ENCODE peak calls at places on chromosomes 11 and 22, in six cellular contexts. One of them, this sample, is unnamed. For H3K4me1, the result is how much of the 10 kb centered on the place peaks cover.

GRCh38 chr11:22337571-22338464 is at the start of gene SLC17A6:
- DNase-seq in H9: peak
- DNase-seq in heart left ventricle: no peak
- DNase-seq in fibroblast of lung: peak
- DNase-seq in A549: peak
- DNase-seq in tibial nerve: no peak
- DNase-seq in this sample: no peak

GRCh38 chr11:18773681-18774080 is 17.9 kb downstream of the PTPN5 start:
- DNase-seq in H9: no peak
- DNase-seq in heart left ventricle: no peak
- DNase-seq in fibroblast of lung: no peak
- DNase-seq in A549: no peak
- DNase-seq in tibial nerve: no peak
- DNase-seq in this sample: no peak

GRCh38 chr11:34327804-34328631 is 29.8 kb downstream of the ABTB2 start:
- DNase-seq in H9: no peak
- DNase-seq in heart left ventricle: peak
- DNase-seq in fibroblast of lung: no peak
- DNase-seq in A549: no peak
- DNase-seq in tibial nerve: peak
- DNase-seq in this sample: peak

GRCh38 chr11:1228183-1228821 is 5.4 kb downstream of the MUC5B start:
- DNase-seq in H9: peak
- DNase-seq in heart left ventricle: peak
- DNase-seq in fibroblast of lung: no peak
- DNase-seq in A549: no peak
- DNase-seq in tibial nerve: no peak
- DNase-seq in this sample: peak

GRCh38 chr11:65041206-65042035 is at the start of gene SAC3D1:
- DNase-seq in H9: no peak
- DNase-seq in heart left ventricle: no peak
- DNase-seq in fibroblast of lung: peak
- DNase-seq in A549: no peak
- DNase-seq in tibial nerve: no peak
- DNase-seq in this sample: no peak

GRCh38 chr11:72625746-72626636 is 48.2 kb downstream of the PDE2A start:
- DNase-seq in H9: no peak
- DNase-seq in heart left ventricle: peak
- DNase-seq in fibroblast of lung: no peak
- DNase-seq in A549: no peak
- DNase-seq in tibial nerve: peak
- DNase-seq in this sample: peak

GRCh38 chr11:113730887-113731726 is 25.0 kb upstream of the TMPRSS5 start:
- DNase-seq in H9: peak
- DNase-seq in heart left ventricle: no peak
- DNase-seq in fibroblast of lung: peak
- DNase-seq in A549: peak
- DNase-seq in tibial nerve: peak
- DNase-seq in this sample: no peak

GRCh38 chr11:2211113-2211971 is 39.7 kb upstream of the TH start:
- DNase-seq in H9: peak
- DNase-seq in heart left ventricle: peak
- DNase-seq in fibroblast of lung: no peak
- DNase-seq in A549: peak
- DNase-seq in tibial nerve: no peak
- DNase-seq in this sample: peak

GRCh38 chr11:65921033-65921555 is 1.9 kb downstream of the DRAP1 start:
- DNase-seq in H9: no peak
- DNase-seq in heart left ventricle: no peak
- DNase-seq in fibroblast of lung: no peak
- DNase-seq in A549: no peak
- DNase-seq in tibial nerve: no peak
- DNase-seq in this sample: no peak

GRCh38 chr22:27377901-27378300 is 423.7 kb downstream of the MN1 start:
- DNase-seq in H9: no peak
- DNase-seq in heart left ventricle: peak
- DNase-seq in fibroblast of lung: peak
- DNase-seq in A549: no peak
- DNase-seq in tibial nerve: no peak
- DNase-seq in this sample: no peak

GRCh38 chr11:7186190-7186589 is 65.5 kb upstream of the SYT9 start:
- DNase-seq in H9: no peak
- DNase-seq in heart left ventricle: no peak
- DNase-seq in fibroblast of lung: peak
- DNase-seq in A549: no peak
- DNase-seq in tibial nerve: no peak
- DNase-seq in this sample: no peak

GRCh38 chr11:72696866-72697428 is 22.7 kb upstream of the PDE2A start:
- DNase-seq in H9: peak
- DNase-seq in heart left ventricle: peak
- DNase-seq in fibroblast of lung: no peak
- DNase-seq in A549: no peak
- DNase-seq in tibial nerve: peak
- DNase-seq in this sample: peak

GRCh38 chr22:33467718-33468117 is 409.5 kb upstream of the SYN3 start:
- DNase-seq in H9: no peak
- DNase-seq in heart left ventricle: no peak
- DNase-seq in fibroblast of lung: no peak
- DNase-seq in A549: no peak
- DNase-seq in tibial nerve: no peak
- DNase-seq in this sample: no peak

GRCh38 chr11:30239025-30239424 is 8.2 kb downstream of the FSHB start:
- DNase-seq in H9: no peak
- DNase-seq in heart left ventricle: no peak
- DNase-seq in fibroblast of lung: no peak
- DNase-seq in A549: no peak
- DNase-seq in tibial nerve: no peak
- DNase-seq in this sample: no peak

GRCh38 chr22:45997077-45997774 is 20.3 kb upstream of the WNT7B start:
- DNase-seq in H9: peak
- DNase-seq in heart left ventricle: peak
- DNase-seq in fibroblast of lung: peak
- DNase-seq in A549: no peak
- DNase-seq in tibial nerve: peak
- DNase-seq in this sample: peak
- H3K4me1 ChIP-seq in H9: under half
- H3K4me1 ChIP-seq in heart left ventricle: half or more
- H3K4me1 ChIP-seq in fibroblast of lung: under half
- H3K4me1 ChIP-seq in A549: under half
- H3K4me1 ChIP-seq in tibial nerve: half or more
- H3K4me1 ChIP-seq in this sample: half or more

DNA sequence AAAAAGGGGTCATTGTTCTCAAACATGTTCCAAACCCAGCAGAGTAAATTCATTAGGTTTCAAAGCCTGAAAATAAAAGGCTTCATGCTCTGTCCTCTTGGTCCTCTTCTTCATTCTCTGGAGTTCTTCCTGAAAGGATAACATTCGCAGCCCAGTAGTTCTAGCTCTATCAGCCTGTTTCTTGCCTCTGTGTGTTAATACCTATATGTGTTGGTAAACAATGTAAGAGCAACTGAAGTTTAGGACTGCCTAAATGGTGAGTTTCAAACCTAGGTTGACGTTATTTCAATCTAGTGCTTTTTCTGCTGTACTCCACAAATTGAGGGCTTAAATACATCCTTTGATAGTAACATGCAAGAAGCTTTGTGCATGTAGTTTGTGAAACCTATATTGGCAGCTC is 9.4 kb downstream of the AASDHPPT start:
- DNase-seq in H9: no peak
- DNase-seq in heart left ventricle: no peak
- DNase-seq in fibroblast of lung: no peak
- DNase-seq in A549: no peak
- DNase-seq in tibial nerve: no peak
- DNase-seq in this sample: no peak
- H3K4me1 ChIP-seq in H9: under half
- H3K4me1 ChIP-seq in heart left ventricle: under half
- H3K4me1 ChIP-seq in fibroblast of lung: under half
- H3K4me1 ChIP-seq in A549: under half
- H3K4me1 ChIP-seq in tibial nerve: half or more
- H3K4me1 ChIP-seq in this sample: under half

GRCh38 chr11:125263268-125263790 is 98.8 kb downstream of the PKNOX2 start:
- DNase-seq in H9: peak
- DNase-seq in heart left ventricle: peak
- DNase-seq in fibroblast of lung: peak
- DNase-seq in A549: no peak
- DNase-seq in tibial nerve: peak
- DNase-seq in this sample: peak

GRCh38 chr11:125264091-125265022 is 99.8 kb downstream of the PKNOX2 start:
- DNase-seq in H9: no peak
- DNase-seq in heart left ventricle: no peak
- DNase-seq in fibroblast of lung: no peak
- DNase-seq in A549: no peak
- DNase-seq in tibial nerve: no peak
- DNase-seq in this sample: no peak

GRCh38 chr11:125262825-125263218 is 98.3 kb downstream of the PKNOX2 start:
- DNase-seq in H9: peak
- DNase-seq in heart left ventricle: peak
- DNase-seq in fibroblast of lung: no peak
- DNase-seq in A549: no peak
- DNase-seq in tibial nerve: no peak
- DNase-seq in this sample: no peak

GRCh38 chr11:125262194-125262824 is 97.8 kb downstream of the PKNOX2 start:
- DNase-seq in H9: no peak
- DNase-seq in heart left ventricle: no peak
- DNase-seq in fibroblast of lung: peak
- DNase-seq in A549: no peak
- DNase-seq in tibial nerve: no peak
- DNase-seq in this sample: no peak

DNA sequence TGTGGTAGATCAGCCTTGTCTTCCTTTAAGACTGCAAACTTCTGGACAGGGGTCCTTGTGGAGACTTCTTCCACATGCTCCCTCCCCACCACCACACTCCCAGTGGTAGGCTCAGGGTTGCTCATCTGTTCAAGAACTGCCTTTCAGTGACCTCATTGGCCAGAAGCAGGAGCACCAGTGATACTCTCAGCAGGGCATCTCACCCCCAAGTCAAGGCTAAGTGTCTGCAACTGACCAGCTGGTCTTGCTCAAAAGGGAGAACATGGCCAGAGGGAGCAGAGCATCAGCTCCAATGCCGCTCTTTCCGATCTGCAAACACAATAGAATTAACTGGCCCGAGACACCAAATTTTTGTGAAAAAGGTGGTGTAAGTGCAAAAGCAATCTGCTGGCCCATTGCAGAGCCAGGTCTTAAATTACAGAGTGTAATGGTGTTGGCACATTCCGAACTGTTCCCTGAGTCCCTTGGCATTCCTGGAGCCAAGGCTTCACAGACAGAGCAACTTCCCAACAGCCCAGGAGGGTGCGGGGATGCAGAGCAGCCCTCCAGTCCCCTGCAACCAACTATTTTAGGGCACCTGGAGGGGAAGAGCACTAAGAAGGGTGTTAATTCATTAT is 97.0 kb downstream of the PKNOX2 start:
- DNase-seq in H9: no peak
- DNase-seq in heart left ventricle: no peak
- DNase-seq in fibroblast of lung: no peak
- DNase-seq in A549: no peak
- DNase-seq in tibial nerve: no peak
- DNase-seq in this sample: no peak
- H3K4me1 ChIP-seq in H9: under half
- H3K4me1 ChIP-seq in heart left ventricle: under half
- H3K4me1 ChIP-seq in fibroblast of lung: under half
- H3K4me1 ChIP-seq in A549: under half
- H3K4me1 ChIP-seq in tibial nerve: half or more
- H3K4me1 ChIP-seq in this sample: under half

GRCh38 chr11:67376421-67376820 is 3.0 kb upstream of the CLCF1 start:
- DNase-seq in H9: no peak
- DNase-seq in heart left ventricle: no peak
- DNase-seq in fibroblast of lung: no peak
- DNase-seq in A549: no peak
- DNase-seq in tibial nerve: no peak
- DNase-seq in this sample: no peak

GRCh38 chr11:67378544-67378943 is 5.1 kb upstream of the CLCF1 start:
- DNase-seq in H9: no peak
- DNase-seq in heart left ventricle: no peak
- DNase-seq in fibroblast of lung: no peak
- DNase-seq in A549: no peak
- DNase-seq in tibial nerve: no peak
- DNase-seq in this sample: no peak

GRCh38 chr11:67376022-67376386 is 2.6 kb upstream of the CLCF1 start:
- DNase-seq in H9: no peak
- DNase-seq in heart left ventricle: no peak
- DNase-seq in fibroblast of lung: no peak
- DNase-seq in A549: no peak
- DNase-seq in tibial nerve: no peak
- DNase-seq in this sample: no peak

GRCh38 chr11:67375320-67376021 is 2.1 kb upstream of the CLCF1 start:
- DNase-seq in H9: no peak
- DNase-seq in heart left ventricle: no peak
- DNase-seq in fibroblast of lung: no peak
- DNase-seq in A549: peak
- DNase-seq in tibial nerve: no peak
- DNase-seq in this sample: no peak

GRCh38 chr11:67376873-67377808 is 3.7 kb upstream of the CLCF1 start:
- DNase-seq in H9: no peak
- DNase-seq in heart left ventricle: no peak
- DNase-seq in fibroblast of lung: no peak
- DNase-seq in A549: peak
- DNase-seq in tibial nerve: no peak
- DNase-seq in this sample: no peak
- H3K4me1 ChIP-seq in H9: under half
- H3K4me1 ChIP-seq in heart left ventricle: under half
- H3K4me1 ChIP-seq in fibroblast of lung: under half
- H3K4me1 ChIP-seq in A549: half or more
- H3K4me1 ChIP-seq in tibial nerve: half or more
- H3K4me1 ChIP-seq in this sample: under half

GRCh38 chr11:67311051-67311555 is 7.8 kb downstream of the SSH3 start:
- DNase-seq in H9: no peak
- DNase-seq in heart left ventricle: no peak
- DNase-seq in fibroblast of lung: no peak
- DNase-seq in A549: no peak
- DNase-seq in tibial nerve: no peak
- DNase-seq in this sample: no peak
- H3K4me1 ChIP-seq in H9: under half
- H3K4me1 ChIP-seq in heart left ventricle: under half
- H3K4me1 ChIP-seq in fibroblast of lung: under half
- H3K4me1 ChIP-seq in A549: under half
- H3K4me1 ChIP-seq in tibial nerve: under half
- H3K4me1 ChIP-seq in this sample: under half

GRCh38 chr22:48662476-48663150 is 1165.1 kb downstream of the BRD1 start:
- DNase-seq in H9: no peak
- DNase-seq in heart left ventricle: no peak
- DNase-seq in fibroblast of lung: no peak
- DNase-seq in A549: no peak
- DNase-seq in tibial nerve: no peak
- DNase-seq in this sample: no peak
- H3K4me1 ChIP-seq in H9: under half
- H3K4me1 ChIP-seq in heart left ventricle: under half
- H3K4me1 ChIP-seq in fibroblast of lung: under half
- H3K4me1 ChIP-seq in A549: under half
- H3K4me1 ChIP-seq in tibial nerve: under half
- H3K4me1 ChIP-seq in this sample: under half

GRCh38 chr11:121478895-121479281 is 26.1 kb upstream of the SORL1-AS1 start:
- DNase-seq in H9: peak
- DNase-seq in heart left ventricle: no peak
- DNase-seq in fibroblast of lung: no peak
- DNase-seq in A549: no peak
- DNase-seq in tibial nerve: no peak
- DNase-seq in this sample: no peak
- H3K4me1 ChIP-seq in H9: under half
- H3K4me1 ChIP-seq in heart left ventricle: under half
- H3K4me1 ChIP-seq in fibroblast of lung: under half
- H3K4me1 ChIP-seq in A549: under half
- H3K4me1 ChIP-seq in tibial nerve: under half
- H3K4me1 ChIP-seq in this sample: under half